ENCODE peak calls at places on chromosomes 16 and 17, in five cellular contexts. W, R, N, J and U are unnamed samples.

GRCh38 chr16:11669380-11670146 is 1.3 kb downstream of the SNN start:
- DNase-seq in N (no peak), W (peak; percentile 20), J (peak; percentile 47), R (no peak), U (peak; percentile 50)

GRCh38 chr16:56625943-56626654 is 518 bp downstream of the MT1E start:
- DNase-seq in J (peak; percentile 80), N (no peak), W (peak; percentile 49), R (no peak), U (peak; percentile 44)

GRCh38 chr16:54647731-54648221 is 282.9 kb upstream of the IRX5 start:
- DNase-seq in W (peak; percentile 32), R (no peak), J (no peak), N (no peak), U (no peak)

GRCh38 chr17:5665164-5665563 is 80.9 kb upstream of the NLRP1 start:
- DNase-seq in W (peak; percentile 4), R (no peak), N (no peak), J (no peak), U (no peak)

GRCh38 chr17:75683467-75684041 is 16.4 kb downstream of the SAP30BP start:
- DNase-seq in R (no peak), W (peak; percentile 49), N (no peak), J (no peak), U (no peak)

GRCh38 chr17:50939795-50940684 is 73.9 kb upstream of the TOB1 start:
- DNase-seq in R (no peak), W (no peak), J (no peak), N (no peak), U (peak; percentile 35)

GRCh38 chr16:15592324-15592723 is 50.6 kb downstream of the MARF1 start:
- DNase-seq in N (no peak), W (no peak), R (peak; percentile 23), J (no peak), U (no peak)

GRCh38 chr17:57067781-57068180 is 17.3 kb upstream of the AKAP1 start:
- DNase-seq in W (no peak), N (no peak), J (no peak), R (no peak), U (no peak)

GRCh38 chr16:50340578-50340977 is 28.2 kb downstream of the BRD7 start:
- DNase-seq in W (peak; percentile 69), N (no peak), R (no peak), J (no peak), U (no peak)

GRCh38 chr16:88355389-88356123 is 27.2 kb upstream of the ZNF469 start:
- DNase-seq in J (no peak), W (no peak), R (no peak), N (no peak), U (no peak)

DNA sequence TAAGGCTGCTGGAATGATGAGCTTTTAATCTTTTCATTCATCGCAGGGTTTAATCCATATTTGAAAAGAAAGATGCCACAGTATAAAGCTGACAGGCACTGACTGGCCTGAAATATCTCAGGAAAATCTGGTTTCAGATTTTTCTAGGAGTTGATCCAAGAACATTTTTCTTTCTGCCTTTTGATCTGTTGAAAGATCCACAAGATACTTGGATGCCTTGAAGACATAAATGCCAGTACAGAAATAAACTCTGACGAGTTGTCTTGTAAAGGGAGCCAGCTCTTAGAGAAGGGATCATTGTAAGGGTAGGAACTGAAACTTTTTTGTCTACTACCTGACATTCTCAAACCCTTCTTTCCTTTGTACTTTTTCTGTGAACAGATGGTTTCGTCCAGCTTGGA is 25.4 kb upstream of the KRT20 start:
- DNase-seq in W (peak; percentile 84), J (no peak), N (no peak), R (no peak), U (no peak)
- H3K4me3 ChIP-seq in W (peak overlapping the region; percentile 64), J (no peak overlapping the region), N (no peak overlapping the region), R (no peak overlapping the region), U (no peak overlapping the region)

DNA sequence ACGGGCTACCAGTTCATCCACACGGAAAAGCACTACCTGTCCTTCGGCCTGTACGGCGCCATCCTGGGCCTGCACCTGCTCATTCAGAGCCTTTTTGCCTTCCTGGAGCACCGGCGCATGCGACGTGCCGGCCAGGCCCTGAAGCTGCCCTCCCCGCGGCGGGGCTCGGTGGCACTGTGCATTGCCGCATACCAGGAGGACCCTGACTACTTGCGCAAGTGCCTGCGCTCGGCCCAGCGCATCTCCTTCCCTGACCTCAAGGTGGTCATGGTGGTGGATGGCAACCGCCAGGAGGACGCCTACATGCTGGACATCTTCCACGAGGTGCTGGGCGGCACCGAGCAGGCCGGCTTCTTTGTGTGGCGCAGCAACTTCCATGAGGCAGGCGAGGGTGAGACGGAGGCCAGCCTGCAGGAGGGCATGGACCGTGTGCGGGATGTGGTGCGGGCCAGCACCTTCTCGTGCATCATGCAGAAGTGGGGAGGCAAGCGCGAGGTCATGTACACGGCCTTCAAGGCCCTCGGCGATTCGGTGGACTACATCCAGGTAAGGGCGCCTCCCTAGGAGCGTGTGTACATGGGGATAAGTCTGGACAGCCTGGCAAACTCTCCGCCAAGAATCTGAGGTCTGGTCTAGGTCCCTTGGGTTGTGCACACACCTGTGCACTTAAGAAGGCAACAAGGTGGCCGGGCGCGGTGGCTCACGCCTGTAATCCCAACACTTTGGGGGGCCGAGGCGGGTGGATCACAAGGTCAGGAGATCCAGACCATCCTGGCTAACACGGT is 4.2 kb downstream of the HAS3 start:
- DNase-seq in R (no peak), N (no peak), J (no peak), W (no peak), U (no peak)
- H3K4me1 ChIP-seq in R (peaks cover 19% of the 10 kb centered on the region), N (peaks cover 13% of the 10 kb centered on the region), J (peaks cover 20% of the 10 kb centered on the region), W (peaks cover 20% of the 10 kb centered on the region), U (peaks cover 14% of the 10 kb centered on the region)

GRCh38 chr17:1624650-1625049 is 4.0 kb downstream of the SLC43A2 start:
- DNase-seq in W (no peak), J (no peak), N (no peak), R (no peak), U (no peak)
- H3K9me3 ChIP-seq in W (no peaks in the 10 kb centered on the region), J (no peaks in the 10 kb centered on the region), N (no peaks in the 10 kb centered on the region), R (no peaks in the 10 kb centered on the region), U (no peaks in the 10 kb centered on the region)

GRCh38 chr16:30353438-30354129 is 1.5 kb downstream of the CD2BP2 start:
- DNase-seq in W (no peak), N (no peak), J (no peak), R (no peak), U (no peak)
- H3K4me3 ChIP-seq in W (peak overlapping the region; percentile 87), N (peak overlapping the region; percentile 86), J (peak overlapping the region; percentile 72), R (peak overlapping the region; percentile 98), U (peak overlapping the region; percentile 76)

GRCh38 chr16:75075688-75076268 is 40.8 kb downstream of the LDHD start:
- DNase-seq in N (no peak), W (no peak), J (no peak), R (no peak), U (no peak)

GRCh38 chr16:75074920-75075687 is 41.5 kb downstream of the LDHD start:
- DNase-seq in W (no peak), N (no peak), R (peak; percentile 86), J (peak; percentile 23), U (no peak)

GRCh38 chr16:75072239-75072947 is 44.2 kb downstream of the LDHD start:
- DNase-seq in W (no peak), J (no peak), N (no peak), R (no peak), U (no peak)

GRCh38 chr16:75074415-75074793 is 42.2 kb downstream of the LDHD start:
- DNase-seq in W (no peak), J (no peak), R (no peak), N (no peak), U (no peak)

DNA sequence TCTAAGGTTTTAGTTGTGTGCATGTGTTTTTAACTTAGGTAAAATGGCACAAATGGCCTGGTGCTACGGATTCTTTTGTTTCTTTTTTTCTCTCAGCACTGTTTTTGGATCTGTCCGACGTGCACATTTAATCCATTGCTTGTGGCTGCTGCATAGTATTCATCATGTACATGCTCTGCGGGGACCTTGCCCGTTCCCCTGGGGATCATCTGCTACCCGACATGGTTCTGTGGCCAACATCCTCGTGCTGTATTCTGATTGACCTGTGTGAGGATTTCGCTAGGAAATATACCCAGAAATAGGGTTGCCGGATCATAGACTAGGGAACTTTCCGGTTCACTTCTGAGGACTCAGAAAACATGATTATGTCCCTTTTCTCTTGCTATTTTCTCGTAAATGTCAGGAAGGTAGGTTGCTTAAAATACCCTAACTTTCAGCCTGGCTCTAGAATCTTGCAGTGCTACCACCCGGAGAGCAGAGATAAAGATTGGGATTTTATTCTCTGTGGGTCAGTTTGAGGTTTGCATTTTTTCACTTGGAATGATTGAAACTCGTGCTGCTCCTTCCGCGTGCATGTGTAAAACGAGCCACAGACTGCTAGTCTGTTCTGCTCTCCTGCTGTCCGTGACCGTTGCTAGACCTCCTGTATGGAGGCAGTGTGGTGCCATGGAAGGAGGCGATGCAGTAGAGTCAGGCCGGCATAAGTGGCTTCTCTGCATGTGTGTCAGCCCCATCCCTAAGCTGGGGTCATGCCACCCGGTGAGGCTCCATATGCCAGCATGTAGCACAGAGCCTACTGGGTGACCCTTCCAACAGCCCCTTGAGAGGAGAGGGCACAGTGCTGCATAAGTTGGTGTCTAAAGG is 42.8 kb downstream of the LDHD start:
- DNase-seq in J (no peak), R (no peak), N (no peak), W (no peak), U (no peak)
- H3K4me1 ChIP-seq in J (no peaks in the 10 kb centered on the region), R (peaks cover 53% of the 10 kb centered on the region), N (no peaks in the 10 kb centered on the region), W (peaks cover 14% of the 10 kb centered on the region), U (no peaks in the 10 kb centered on the region)

DNA sequence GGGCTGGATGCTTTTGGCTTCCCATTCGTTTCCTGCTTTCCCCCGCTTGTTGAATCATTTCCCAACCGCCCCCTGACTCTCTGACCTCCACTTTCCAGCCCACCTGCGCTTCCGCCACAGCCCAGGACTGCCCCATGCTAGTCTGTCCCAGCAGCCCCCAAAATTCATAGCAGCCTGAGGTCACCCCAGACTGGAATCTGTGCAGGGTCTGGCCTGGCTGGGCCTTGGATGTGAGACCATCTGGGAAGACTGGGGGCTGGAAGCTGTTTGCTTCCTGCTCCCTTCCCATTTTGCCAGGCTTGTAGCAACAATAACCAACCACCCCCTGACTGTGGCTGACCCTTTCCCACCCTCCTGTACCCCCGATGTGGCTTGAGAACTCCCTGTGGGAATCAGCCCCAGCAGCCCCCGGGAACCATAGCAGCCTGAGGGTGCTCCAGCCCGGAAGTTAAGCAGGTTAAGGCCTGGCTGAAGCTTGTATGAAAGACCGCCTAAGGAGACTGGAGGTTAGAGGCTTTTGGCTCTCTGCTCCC is 2290.8 kb downstream of the TP53TG3F start:
- DNase-seq in W (no peak), J (no peak), R (no peak), N (no peak), U (no peak)
- H3K9me3 ChIP-seq in W (no peaks in the 10 kb centered on the region), J (no peaks in the 10 kb centered on the region), R (no peaks in the 10 kb centered on the region), N (peaks cover 74% of the 10 kb centered on the region), U (peaks cover 59% of the 10 kb centered on the region)

DNA sequence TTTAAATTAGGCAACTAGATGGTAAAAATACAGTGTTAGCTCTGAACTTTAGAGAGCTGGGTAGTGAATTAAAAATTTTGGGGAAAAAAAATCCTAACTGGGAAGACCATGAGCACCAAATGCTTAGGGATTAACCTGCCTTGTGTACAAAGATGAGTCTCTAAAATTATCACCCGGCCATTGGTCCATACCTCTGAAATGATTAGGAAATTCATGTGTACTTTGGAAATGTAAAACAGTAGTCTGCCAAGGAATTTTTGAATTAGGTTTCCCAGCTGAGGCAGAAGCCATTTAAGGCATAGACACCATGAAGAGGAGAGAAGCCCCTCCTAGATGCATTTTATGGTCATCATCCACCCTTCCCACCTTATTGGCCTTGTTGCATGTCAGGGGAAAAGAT is 670.5 kb upstream of the SALL1 start:
- DNase-seq in J (no peak), N (no peak), W (no peak), R (no peak), U (no peak)
- H3K4me3 ChIP-seq in J (no peak overlapping the region), N (no peak overlapping the region), W (no peak overlapping the region), R (no peak overlapping the region), U (no peak overlapping the region)